ENCODE peak calls at places on chromosome 12, in eight cellular contexts. One of them, this sample, is unnamed.

GRCh38 chr12:108807476-108807875 is 49.9 kb downstream of the SSH1 start:
- DNase-seq in IMR-90: no peak
- DNase-seq in fibroblast of the aortic adventitia: no peak
- DNase-seq in heart left ventricle: no peak
- DNase-seq in Panc1: no peak
- DNase-seq in ovary: no peak
- DNase-seq in upper lobe of right lung: no peak
- DNase-seq in gastrocnemius medialis: no peak
- DNase-seq in this sample: no peak

GRCh38 chr12:104422441-104422840 is 34.3 kb upstream of the CHST11 start:
- DNase-seq in IMR-90: no peak
- DNase-seq in fibroblast of the aortic adventitia: peak
- DNase-seq in heart left ventricle: no peak
- DNase-seq in Panc1: no peak
- DNase-seq in ovary: no peak
- DNase-seq in upper lobe of right lung: no peak
- DNase-seq in gastrocnemius medialis: no peak
- DNase-seq in this sample: no peak

GRCh38 chr12:102438047-102438822 is 42.1 kb downstream of the IGF1 start:
- DNase-seq in IMR-90: peak
- DNase-seq in fibroblast of the aortic adventitia: no peak
- DNase-seq in heart left ventricle: no peak
- DNase-seq in Panc1: no peak
- DNase-seq in ovary: no peak
- DNase-seq in upper lobe of right lung: no peak
- DNase-seq in gastrocnemius medialis: no peak
- DNase-seq in this sample: peak

GRCh38 chr12:26878661-26879119 is 45.7 kb upstream of the ITPR2 start:
- DNase-seq in IMR-90: no peak
- DNase-seq in fibroblast of the aortic adventitia: peak
- DNase-seq in heart left ventricle: peak
- DNase-seq in Panc1: no peak
- DNase-seq in ovary: peak
- DNase-seq in upper lobe of right lung: peak
- DNase-seq in gastrocnemius medialis: peak
- DNase-seq in this sample: peak

GRCh38 chr12:100326208-100326607 is 30.7 kb upstream of the SLC17A8 start:
- DNase-seq in IMR-90: peak
- DNase-seq in fibroblast of the aortic adventitia: peak
- DNase-seq in heart left ventricle: no peak
- DNase-seq in Panc1: no peak
- DNase-seq in ovary: no peak
- DNase-seq in upper lobe of right lung: no peak
- DNase-seq in gastrocnemius medialis: no peak
- DNase-seq in this sample: no peak

GRCh38 chr12:14384783-14385638 is 19.5 kb downstream of the ATF7IP start:
- DNase-seq in IMR-90: peak
- DNase-seq in fibroblast of the aortic adventitia: peak
- DNase-seq in heart left ventricle: peak
- DNase-seq in Panc1: peak
- DNase-seq in ovary: peak
- DNase-seq in upper lobe of right lung: no peak
- DNase-seq in gastrocnemius medialis: peak
- DNase-seq in this sample: peak

GRCh38 chr12:20704860-20705259 is 9.7 kb downstream of the SLCO1C1 start:
- DNase-seq in IMR-90: no peak
- DNase-seq in fibroblast of the aortic adventitia: no peak
- DNase-seq in heart left ventricle: no peak
- DNase-seq in Panc1: no peak
- DNase-seq in ovary: no peak
- DNase-seq in upper lobe of right lung: no peak
- DNase-seq in gastrocnemius medialis: no peak
- DNase-seq in this sample: no peak

GRCh38 chr12:2239376-2240010 is 186.7 kb downstream of the CACNA1C start:
- DNase-seq in IMR-90: peak
- DNase-seq in fibroblast of the aortic adventitia: no peak
- DNase-seq in heart left ventricle: peak
- DNase-seq in Panc1: no peak
- DNase-seq in ovary: peak
- DNase-seq in upper lobe of right lung: no peak
- DNase-seq in gastrocnemius medialis: no peak
- DNase-seq in this sample: no peak

GRCh38 chr12:58537278-58537677 is 383.0 kb downstream of the LRIG3 start:
- DNase-seq in IMR-90: peak
- DNase-seq in fibroblast of the aortic adventitia: peak
- DNase-seq in heart left ventricle: no peak
- DNase-seq in Panc1: no peak
- DNase-seq in ovary: no peak
- DNase-seq in upper lobe of right lung: no peak
- DNase-seq in gastrocnemius medialis: no peak
- DNase-seq in this sample: peak

DNA sequence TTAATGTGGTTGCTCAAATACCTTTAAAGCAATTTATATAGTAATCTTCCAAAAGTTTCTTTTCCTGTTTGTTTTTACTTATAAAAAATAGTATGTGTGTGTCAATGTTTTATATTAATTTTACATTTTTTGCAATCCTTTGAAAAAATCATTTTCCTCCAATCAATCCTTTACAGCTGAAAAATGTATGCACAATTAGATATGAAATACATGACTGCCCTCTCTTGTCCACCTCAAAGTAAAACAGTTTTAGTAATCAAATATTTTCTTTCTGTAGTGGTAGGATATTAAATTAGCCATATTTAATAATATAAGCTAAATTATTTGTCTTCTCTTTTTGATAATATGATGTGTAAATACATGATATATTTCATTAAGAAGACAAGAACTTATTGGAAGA is 269.9 kb downstream of the ADAMTS20 start:
- DNase-seq in IMR-90: peak
- DNase-seq in fibroblast of the aortic adventitia: peak
- DNase-seq in heart left ventricle: no peak
- DNase-seq in Panc1: no peak
- DNase-seq in ovary: no peak
- DNase-seq in upper lobe of right lung: no peak
- DNase-seq in gastrocnemius medialis: no peak
- DNase-seq in this sample: peak
- TF ChIP-seq CTCF in IMR-90: peak
- TF ChIP-seq CTCF in fibroblast of the aortic adventitia: peak
- TF ChIP-seq CTCF in heart left ventricle: peak
- TF ChIP-seq CTCF in Panc1: no peak
- TF ChIP-seq CTCF in ovary: no peak
- TF ChIP-seq CTCF in upper lobe of right lung: peak
- TF ChIP-seq CTCF in gastrocnemius medialis: no peak
- TF ChIP-seq CTCF in this sample: peak

DNA sequence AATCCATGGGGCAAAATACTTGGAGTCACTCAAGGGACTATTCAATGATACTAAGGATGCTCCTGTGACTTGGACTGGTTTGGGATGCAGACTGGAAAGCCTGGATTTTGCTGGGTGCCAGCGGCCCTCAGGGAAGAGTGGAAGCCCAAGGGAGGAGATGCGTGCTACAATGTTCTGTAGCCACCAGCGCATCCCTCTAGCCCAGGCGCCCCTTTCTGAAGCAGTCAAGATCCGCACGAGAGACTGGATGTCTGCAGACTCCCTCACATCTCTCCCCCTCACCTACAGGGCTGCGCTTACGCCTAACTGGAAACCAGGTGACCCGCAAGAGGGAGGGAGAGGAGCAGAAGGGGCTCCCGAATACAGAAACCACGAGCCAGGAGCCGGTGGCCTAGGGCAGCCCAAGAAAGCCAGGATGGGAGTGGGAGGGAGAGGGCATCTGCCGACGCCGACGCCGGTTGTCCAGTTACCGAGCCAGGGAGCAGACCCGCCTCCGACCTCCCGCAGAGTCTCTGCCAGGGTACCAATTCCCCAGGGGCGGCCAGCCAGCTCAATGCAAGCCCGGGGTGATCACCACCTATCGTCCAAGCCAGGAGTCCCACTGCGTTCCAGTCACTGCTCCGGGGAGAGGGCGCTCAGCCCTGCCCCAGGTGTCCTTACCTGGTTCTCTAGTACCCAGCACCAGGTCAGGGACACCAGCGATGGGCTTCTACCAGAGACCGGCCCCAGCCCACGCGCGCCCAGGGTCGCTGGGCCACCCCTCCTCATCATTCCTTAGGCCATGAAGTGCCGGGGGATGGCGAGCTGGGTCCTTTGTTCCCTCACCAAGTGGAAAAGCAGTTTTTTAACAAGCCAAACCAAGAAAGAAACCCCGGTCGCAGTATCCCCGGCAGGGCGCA is 1.2 kb downstream of the NTN4 start:
- DNase-seq in IMR-90: peak
- DNase-seq in fibroblast of the aortic adventitia: no peak
- DNase-seq in heart left ventricle: peak
- DNase-seq in Panc1: no peak
- DNase-seq in ovary: peak
- DNase-seq in upper lobe of right lung: peak
- DNase-seq in gastrocnemius medialis: no peak
- DNase-seq in this sample: no peak
- H3K4me3 ChIP-seq in IMR-90: peak
- H3K4me3 ChIP-seq in fibroblast of the aortic adventitia: peak
- H3K4me3 ChIP-seq in heart left ventricle: peak
- H3K4me3 ChIP-seq in Panc1: peak
- H3K4me3 ChIP-seq in ovary: peak
- H3K4me3 ChIP-seq in upper lobe of right lung: peak
- H3K4me3 ChIP-seq in gastrocnemius medialis: peak
- H3K4me3 ChIP-seq in this sample: peak

GRCh38 chr12:98893126-98893525 is 248.0 kb downstream of the APAF1 start:
- DNase-seq in IMR-90: no peak
- DNase-seq in fibroblast of the aortic adventitia: no peak
- DNase-seq in heart left ventricle: no peak
- DNase-seq in Panc1: no peak
- DNase-seq in ovary: no peak
- DNase-seq in upper lobe of right lung: no peak
- DNase-seq in gastrocnemius medialis: no peak
- DNase-seq in this sample: no peak

GRCh38 chr12:98893601-98894411 is 248.7 kb downstream of the APAF1 start:
- DNase-seq in IMR-90: no peak
- DNase-seq in fibroblast of the aortic adventitia: no peak
- DNase-seq in heart left ventricle: no peak
- DNase-seq in Panc1: no peak
- DNase-seq in ovary: no peak
- DNase-seq in upper lobe of right lung: no peak
- DNase-seq in gastrocnemius medialis: no peak
- DNase-seq in this sample: no peak

GRCh38 chr12:98896938-98897337 is 251.8 kb downstream of the APAF1 start:
- DNase-seq in IMR-90: peak
- DNase-seq in fibroblast of the aortic adventitia: peak
- DNase-seq in heart left ventricle: no peak
- DNase-seq in Panc1: no peak
- DNase-seq in ovary: no peak
- DNase-seq in upper lobe of right lung: no peak
- DNase-seq in gastrocnemius medialis: no peak
- DNase-seq in this sample: no peak

GRCh38 chr12:98894412-98895085 is 249.5 kb downstream of the APAF1 start:
- DNase-seq in IMR-90: no peak
- DNase-seq in fibroblast of the aortic adventitia: no peak
- DNase-seq in heart left ventricle: no peak
- DNase-seq in Panc1: no peak
- DNase-seq in ovary: no peak
- DNase-seq in upper lobe of right lung: no peak
- DNase-seq in gastrocnemius medialis: no peak
- DNase-seq in this sample: no peak

GRCh38 chr12:98895086-98895651 is 250.1 kb downstream of the APAF1 start:
- DNase-seq in IMR-90: no peak
- DNase-seq in fibroblast of the aortic adventitia: no peak
- DNase-seq in heart left ventricle: no peak
- DNase-seq in Panc1: no peak
- DNase-seq in ovary: no peak
- DNase-seq in upper lobe of right lung: no peak
- DNase-seq in gastrocnemius medialis: no peak
- DNase-seq in this sample: no peak
- TF ChIP-seq CTCF in IMR-90: no peak
- TF ChIP-seq CTCF in fibroblast of the aortic adventitia: no peak
- TF ChIP-seq CTCF in heart left ventricle: no peak
- TF ChIP-seq CTCF in Panc1: no peak
- TF ChIP-seq CTCF in ovary: no peak
- TF ChIP-seq CTCF in upper lobe of right lung: no peak
- TF ChIP-seq CTCF in gastrocnemius medialis: no peak
- TF ChIP-seq CTCF in this sample: no peak

GRCh38 chr12:25707056-25707455 is 154.0 kb upstream of the LMNTD1 start:
- DNase-seq in IMR-90: no peak
- DNase-seq in fibroblast of the aortic adventitia: no peak
- DNase-seq in heart left ventricle: no peak
- DNase-seq in Panc1: no peak
- DNase-seq in ovary: no peak
- DNase-seq in upper lobe of right lung: no peak
- DNase-seq in gastrocnemius medialis: no peak
- DNase-seq in this sample: no peak
- H3K4me3 ChIP-seq in IMR-90: no peak
- H3K4me3 ChIP-seq in fibroblast of the aortic adventitia: no peak
- H3K4me3 ChIP-seq in heart left ventricle: no peak
- H3K4me3 ChIP-seq in Panc1: no peak
- H3K4me3 ChIP-seq in ovary: no peak
- H3K4me3 ChIP-seq in upper lobe of right lung: no peak
- H3K4me3 ChIP-seq in gastrocnemius medialis: no peak
- H3K4me3 ChIP-seq in this sample: no peak

DNA sequence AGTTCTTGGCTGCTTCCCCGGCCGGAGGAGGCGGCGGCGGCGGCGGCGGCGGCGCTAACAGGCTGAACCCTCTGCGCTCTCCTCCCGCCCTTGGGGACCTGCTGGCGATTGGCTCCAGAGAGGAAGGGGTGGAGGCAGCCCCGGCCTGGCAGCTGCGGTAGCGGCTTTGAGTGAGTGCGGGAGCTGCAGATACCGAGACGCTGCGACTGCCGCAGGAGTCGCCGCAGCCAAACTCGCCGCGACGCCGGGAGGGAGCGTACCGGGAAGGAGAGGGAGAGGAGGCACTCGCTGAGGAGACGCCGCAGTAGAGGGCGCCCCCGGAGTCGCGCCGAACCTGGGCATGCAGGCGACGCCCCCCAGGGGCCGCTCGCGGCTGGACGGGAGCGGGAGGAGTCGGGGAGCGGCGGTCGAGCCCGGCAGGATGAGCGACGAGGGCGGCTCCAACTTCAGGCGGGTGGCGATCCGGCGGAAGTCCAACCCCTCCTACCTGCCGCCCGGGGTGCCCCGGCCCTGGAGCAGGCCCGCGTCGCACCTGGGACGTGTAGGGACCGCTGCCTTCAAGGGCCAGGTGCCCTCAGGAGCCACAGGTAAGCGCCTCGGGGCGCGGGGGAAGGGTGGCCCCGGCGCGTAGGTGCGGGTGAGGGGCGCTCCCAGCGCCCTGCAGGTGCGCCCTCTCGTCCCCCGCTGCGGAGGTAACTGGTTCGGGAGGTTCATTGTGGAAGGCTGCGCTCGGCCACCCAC is at the start of gene FGD4:
- DNase-seq in IMR-90: peak
- DNase-seq in fibroblast of the aortic adventitia: peak
- DNase-seq in heart left ventricle: peak
- DNase-seq in Panc1: no peak
- DNase-seq in ovary: peak
- DNase-seq in upper lobe of right lung: peak
- DNase-seq in gastrocnemius medialis: peak
- DNase-seq in this sample: peak
- TF ChIP-seq CTCF in IMR-90: peak
- TF ChIP-seq CTCF in fibroblast of the aortic adventitia: peak
- TF ChIP-seq CTCF in heart left ventricle: peak
- TF ChIP-seq CTCF in Panc1: peak
- TF ChIP-seq CTCF in ovary: peak
- TF ChIP-seq CTCF in upper lobe of right lung: peak
- TF ChIP-seq CTCF in gastrocnemius medialis: peak
- TF ChIP-seq CTCF in this sample: no peak

GRCh38 chr12:93857917-93858513 is 180.8 kb downstream of the CRADD start:
- DNase-seq in IMR-90: no peak
- DNase-seq in fibroblast of the aortic adventitia: no peak
- DNase-seq in heart left ventricle: no peak
- DNase-seq in Panc1: no peak
- DNase-seq in ovary: no peak
- DNase-seq in upper lobe of right lung: no peak
- DNase-seq in gastrocnemius medialis: no peak
- DNase-seq in this sample: no peak
- H3K4me3 ChIP-seq in IMR-90: no peak
- H3K4me3 ChIP-seq in fibroblast of the aortic adventitia: no peak
- H3K4me3 ChIP-seq in heart left ventricle: no peak
- H3K4me3 ChIP-seq in Panc1: no peak
- H3K4me3 ChIP-seq in ovary: no peak
- H3K4me3 ChIP-seq in upper lobe of right lung: no peak
- H3K4me3 ChIP-seq in gastrocnemius medialis: no peak
- H3K4me3 ChIP-seq in this sample: no peak